ENCODE peak calls at places on chromosome 11, in five cellular contexts. One of them, this sample, is unnamed.

GRCh38 chr11:60905047-60905446 is 1.3 kb downstream of the PRPF19 start:
- DNase-seq in progenitor cell of endocrine pancreas: no peak
- DNase-seq in lower leg skin: no peak
- DNase-seq in OCI-LY7: no peak
- DNase-seq in retinal pigment epithelial cell: no peak
- DNase-seq in this sample: no peak

GRCh38 chr11:116336540-116336939 is 436.2 kb downstream of the BUD13 start:
- DNase-seq in progenitor cell of endocrine pancreas: no peak
- DNase-seq in lower leg skin: no peak
- DNase-seq in OCI-LY7: no peak
- DNase-seq in retinal pigment epithelial cell: no peak
- DNase-seq in this sample: no peak

GRCh38 chr11:122922893-122923292 is 40.3 kb downstream of the JHY start:
- DNase-seq in progenitor cell of endocrine pancreas: no peak
- DNase-seq in lower leg skin: no peak
- DNase-seq in OCI-LY7: no peak
- DNase-seq in retinal pigment epithelial cell: no peak
- DNase-seq in this sample: no peak

GRCh38 chr11:3865388-3866193 is 10.1 kb downstream of the STIM1 start:
- DNase-seq in progenitor cell of endocrine pancreas: no peak
- DNase-seq in lower leg skin: no peak
- DNase-seq in OCI-LY7: peak
- DNase-seq in retinal pigment epithelial cell: no peak
- DNase-seq in this sample: no peak

GRCh38 chr11:1397146-1397861 is 7.6 kb downstream of the BRSK2 start:
- DNase-seq in progenitor cell of endocrine pancreas: no peak
- DNase-seq in lower leg skin: no peak
- DNase-seq in OCI-LY7: no peak
- DNase-seq in retinal pigment epithelial cell: no peak
- DNase-seq in this sample: no peak

GRCh38 chr11:75195164-75195962 is 44.5 kb downstream of the SLCO2B1 start:
- DNase-seq in progenitor cell of endocrine pancreas: no peak
- DNase-seq in lower leg skin: peak
- DNase-seq in OCI-LY7: no peak
- DNase-seq in retinal pigment epithelial cell: no peak
- DNase-seq in this sample: no peak

GRCh38 chr11:97739892-97740782 is 1280.6 kb upstream of the CNTN5 start:
- DNase-seq in progenitor cell of endocrine pancreas: no peak
- DNase-seq in lower leg skin: no peak
- DNase-seq in OCI-LY7: no peak
- DNase-seq in retinal pigment epithelial cell: no peak
- DNase-seq in this sample: no peak

GRCh38 chr11:115990004-115990447 is 485.8 kb upstream of the CADM1 start:
- DNase-seq in progenitor cell of endocrine pancreas: no peak
- DNase-seq in lower leg skin: no peak
- DNase-seq in OCI-LY7: peak
- DNase-seq in retinal pigment epithelial cell: no peak
- DNase-seq in this sample: no peak

GRCh38 chr11:76282786-76283185 is 76.5 kb upstream of the WNT11 start:
- DNase-seq in progenitor cell of endocrine pancreas: no peak
- DNase-seq in lower leg skin: no peak
- DNase-seq in OCI-LY7: no peak
- DNase-seq in retinal pigment epithelial cell: no peak
- DNase-seq in this sample: no peak

GRCh38 chr11:22199243-22199642 is 6.4 kb downstream of the ANO5 start:
- DNase-seq in progenitor cell of endocrine pancreas: no peak
- DNase-seq in lower leg skin: no peak
- DNase-seq in OCI-LY7: no peak
- DNase-seq in retinal pigment epithelial cell: no peak
- DNase-seq in this sample: no peak

GRCh38 chr11:1327064-1327460 is 17.6 kb upstream of the TOLLIP start:
- DNase-seq in progenitor cell of endocrine pancreas: no peak
- DNase-seq in lower leg skin: no peak
- DNase-seq in OCI-LY7: no peak
- DNase-seq in retinal pigment epithelial cell: no peak
- DNase-seq in this sample: peak

GRCh38 chr11:14119357-14119756 is 156.8 kb downstream of the SPON1 start:
- DNase-seq in progenitor cell of endocrine pancreas: no peak
- DNase-seq in lower leg skin: no peak
- DNase-seq in OCI-LY7: peak
- DNase-seq in retinal pigment epithelial cell: no peak
- DNase-seq in this sample: no peak

GRCh38 chr11:28628412-28628811 is 520.2 kb downstream of the METTL15 start:
- DNase-seq in progenitor cell of endocrine pancreas: no peak
- DNase-seq in lower leg skin: no peak
- DNase-seq in OCI-LY7: no peak
- DNase-seq in retinal pigment epithelial cell: no peak
- DNase-seq in this sample: no peak

GRCh38 chr11:134513585-134514120 is 101.6 kb upstream of the B3GAT1 start:
- DNase-seq in progenitor cell of endocrine pancreas: no peak
- DNase-seq in lower leg skin: no peak
- DNase-seq in OCI-LY7: no peak
- DNase-seq in retinal pigment epithelial cell: no peak
- DNase-seq in this sample: no peak

GRCh38 chr11:99934008-99934407 is 753.1 kb upstream of the ARHGAP42 start:
- DNase-seq in progenitor cell of endocrine pancreas: no peak
- DNase-seq in lower leg skin: no peak
- DNase-seq in OCI-LY7: no peak
- DNase-seq in retinal pigment epithelial cell: no peak
- DNase-seq in this sample: no peak

GRCh38 chr11:3836903-3837302 is 3.9 kb downstream of the RHOG start:
- DNase-seq in progenitor cell of endocrine pancreas: no peak
- DNase-seq in lower leg skin: no peak
- DNase-seq in OCI-LY7: peak
- DNase-seq in retinal pigment epithelial cell: no peak
- DNase-seq in this sample: peak

GRCh38 chr11:29310016-29310415 is 706.8 kb downstream of the KCNA4 start:
- DNase-seq in progenitor cell of endocrine pancreas: no peak
- DNase-seq in lower leg skin: no peak
- DNase-seq in OCI-LY7: no peak
- DNase-seq in retinal pigment epithelial cell: peak
- DNase-seq in this sample: no peak

GRCh38 chr11:19978668-19979518 is 181.4 kb downstream of the DBX1 start:
- DNase-seq in progenitor cell of endocrine pancreas: no peak
- DNase-seq in lower leg skin: no peak
- DNase-seq in OCI-LY7: no peak
- DNase-seq in retinal pigment epithelial cell: no peak
- DNase-seq in this sample: no peak

GRCh38 chr11:65541093-65542010 is 16.5 kb downstream of the SCYL1 start:
- DNase-seq in progenitor cell of endocrine pancreas: no peak
- DNase-seq in lower leg skin: no peak
- DNase-seq in OCI-LY7: peak
- DNase-seq in retinal pigment epithelial cell: no peak
- DNase-seq in this sample: no peak

GRCh38 chr11:65539401-65540289 is 14.8 kb downstream of the SCYL1 start:
- DNase-seq in progenitor cell of endocrine pancreas: no peak
- DNase-seq in lower leg skin: no peak
- DNase-seq in OCI-LY7: peak
- DNase-seq in retinal pigment epithelial cell: no peak
- DNase-seq in this sample: no peak

GRCh38 chr11:65538232-65538914 is 13.5 kb downstream of the SCYL1 start:
- DNase-seq in progenitor cell of endocrine pancreas: no peak
- DNase-seq in lower leg skin: no peak
- DNase-seq in OCI-LY7: no peak
- DNase-seq in retinal pigment epithelial cell: no peak
- DNase-seq in this sample: no peak

GRCh38 chr11:65538915-65539374 is 14.1 kb downstream of the SCYL1 start:
- DNase-seq in progenitor cell of endocrine pancreas: no peak
- DNase-seq in lower leg skin: no peak
- DNase-seq in OCI-LY7: no peak
- DNase-seq in retinal pigment epithelial cell: no peak
- DNase-seq in this sample: no peak

DNA sequence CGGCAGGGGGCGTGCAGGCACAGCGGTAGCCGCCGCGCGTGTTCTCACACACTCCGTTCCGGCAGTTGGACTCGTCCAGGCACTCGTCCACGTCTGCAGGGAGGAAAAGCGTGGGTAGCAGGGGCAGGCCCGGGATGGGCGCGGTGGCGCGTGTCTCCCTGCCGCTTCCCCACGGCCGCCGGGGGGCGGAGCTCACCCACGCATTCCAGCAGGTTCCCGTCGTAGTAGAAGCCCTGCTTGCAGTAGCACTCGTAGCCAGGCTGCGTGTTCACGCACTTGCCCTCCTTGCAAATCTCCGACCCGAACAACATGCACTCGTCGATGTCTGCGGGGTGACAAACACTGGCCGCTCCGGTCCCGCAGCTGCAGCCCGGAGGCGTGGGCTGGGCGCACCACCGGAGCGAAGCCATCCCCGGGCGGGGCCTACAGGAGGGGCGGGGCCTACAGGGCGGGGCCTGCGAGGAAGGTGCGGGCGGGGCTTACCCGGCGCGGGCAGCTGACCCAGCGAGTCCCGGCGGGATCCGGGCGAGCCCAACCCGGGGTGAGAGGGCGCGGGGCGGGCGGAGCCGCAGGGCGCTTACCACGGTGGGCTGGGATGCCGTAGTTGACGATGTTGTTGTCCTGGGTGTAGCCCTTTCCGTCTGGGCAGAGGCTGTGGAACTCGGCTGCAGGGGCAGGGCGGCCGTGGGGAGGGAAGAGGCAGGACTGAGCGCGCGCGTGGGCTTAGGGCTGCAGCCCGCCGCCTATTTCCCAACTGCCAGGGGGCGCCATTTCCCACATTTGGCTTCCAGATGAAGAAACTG is 15.6 kb downstream of the SCYL1 start:
- DNase-seq in progenitor cell of endocrine pancreas: peak
- DNase-seq in lower leg skin: peak
- DNase-seq in OCI-LY7: peak
- DNase-seq in retinal pigment epithelial cell: no peak
- DNase-seq in this sample: peak
- TF ChIP-seq CTCF in progenitor cell of endocrine pancreas: peak
- TF ChIP-seq CTCF in lower leg skin: no peak
- TF ChIP-seq CTCF in OCI-LY7: peak
- TF ChIP-seq CTCF in retinal pigment epithelial cell: peak
- TF ChIP-seq CTCF in this sample: peak

GRCh38 chr11:17734418-17734911 is at the start of gene KCNC1:
- DNase-seq in progenitor cell of endocrine pancreas: peak
- DNase-seq in lower leg skin: no peak
- DNase-seq in OCI-LY7: no peak
- DNase-seq in retinal pigment epithelial cell: no peak
- DNase-seq in this sample: no peak
- TF ChIP-seq CTCF in progenitor cell of endocrine pancreas: no peak
- TF ChIP-seq CTCF in lower leg skin: no peak
- TF ChIP-seq CTCF in OCI-LY7: no peak
- TF ChIP-seq CTCF in retinal pigment epithelial cell: no peak
- TF ChIP-seq CTCF in this sample: no peak

GRCh38 chr11:64865286-64866172 is 12.9 kb downstream of the EHD1 start:
- DNase-seq in progenitor cell of endocrine pancreas: no peak
- DNase-seq in lower leg skin: no peak
- DNase-seq in OCI-LY7: peak
- DNase-seq in retinal pigment epithelial cell: no peak
- DNase-seq in this sample: no peak
- TF ChIP-seq CTCF in progenitor cell of endocrine pancreas: no peak
- TF ChIP-seq CTCF in lower leg skin: no peak
- TF ChIP-seq CTCF in OCI-LY7: no peak
- TF ChIP-seq CTCF in retinal pigment epithelial cell: no peak
- TF ChIP-seq CTCF in this sample: no peak

DNA sequence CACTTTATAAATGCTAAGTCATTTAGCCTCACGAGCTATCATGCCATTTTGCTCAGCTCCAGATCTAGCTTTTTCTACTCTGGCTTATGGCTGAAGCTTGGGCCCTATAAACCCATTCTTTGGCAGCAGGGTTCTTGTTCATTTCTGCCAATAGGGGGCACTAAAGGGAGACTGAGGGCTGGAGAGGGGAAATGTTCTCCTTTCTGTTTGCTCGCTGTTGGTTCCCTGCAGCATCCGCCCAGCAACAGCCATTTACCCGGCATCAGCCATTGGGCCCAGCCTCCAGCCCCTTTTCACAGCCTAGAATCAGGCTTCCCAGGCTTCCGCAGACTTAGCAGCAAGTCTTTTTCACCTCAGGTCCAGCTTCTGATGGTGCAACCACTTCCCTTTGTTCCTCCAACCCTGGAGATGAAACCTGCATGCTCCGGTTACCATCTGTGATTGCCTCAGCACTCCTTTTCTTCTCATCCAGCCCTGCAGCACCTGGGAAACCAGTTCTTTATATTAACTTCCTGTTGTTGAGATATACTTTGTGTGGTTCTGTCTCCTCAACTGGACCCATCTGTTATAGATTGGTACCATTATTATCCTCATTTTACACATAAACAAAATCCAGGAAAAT is 4.2 kb upstream of the ME3 start:
- DNase-seq in progenitor cell of endocrine pancreas: no peak
- DNase-seq in lower leg skin: no peak
- DNase-seq in OCI-LY7: peak
- DNase-seq in retinal pigment epithelial cell: no peak
- DNase-seq in this sample: no peak
- TF ChIP-seq CTCF in progenitor cell of endocrine pancreas: peak
- TF ChIP-seq CTCF in lower leg skin: no peak
- TF ChIP-seq CTCF in OCI-LY7: peak
- TF ChIP-seq CTCF in retinal pigment epithelial cell: peak
- TF ChIP-seq CTCF in this sample: no peak

DNA sequence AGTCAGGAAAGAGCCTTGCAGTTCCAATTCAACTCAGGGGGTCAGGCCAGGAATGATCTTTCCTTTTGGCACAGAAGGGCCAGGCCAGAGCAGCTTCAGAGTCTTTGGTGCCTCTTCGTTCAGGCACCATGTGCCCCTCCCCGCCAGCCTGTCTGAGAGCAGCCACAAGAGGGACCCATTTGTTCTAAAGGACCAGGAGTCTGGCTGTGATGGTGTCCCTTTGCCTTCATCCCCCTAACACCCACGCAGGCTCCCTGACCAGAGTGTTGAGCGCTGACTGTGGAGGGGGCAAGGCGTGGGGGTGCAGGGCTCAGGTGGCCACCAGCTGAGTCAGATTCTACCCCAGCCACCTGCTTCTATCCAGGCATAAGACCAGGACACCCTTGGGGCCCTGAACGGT is 156.4 kb downstream of the TTC17 start:
- DNase-seq in progenitor cell of endocrine pancreas: no peak
- DNase-seq in lower leg skin: no peak
- DNase-seq in OCI-LY7: peak
- DNase-seq in retinal pigment epithelial cell: no peak
- DNase-seq in this sample: no peak
- TF ChIP-seq CTCF in progenitor cell of endocrine pancreas: peak
- TF ChIP-seq CTCF in lower leg skin: no peak
- TF ChIP-seq CTCF in OCI-LY7: no peak
- TF ChIP-seq CTCF in retinal pigment epithelial cell: peak
- TF ChIP-seq CTCF in this sample: no peak

DNA sequence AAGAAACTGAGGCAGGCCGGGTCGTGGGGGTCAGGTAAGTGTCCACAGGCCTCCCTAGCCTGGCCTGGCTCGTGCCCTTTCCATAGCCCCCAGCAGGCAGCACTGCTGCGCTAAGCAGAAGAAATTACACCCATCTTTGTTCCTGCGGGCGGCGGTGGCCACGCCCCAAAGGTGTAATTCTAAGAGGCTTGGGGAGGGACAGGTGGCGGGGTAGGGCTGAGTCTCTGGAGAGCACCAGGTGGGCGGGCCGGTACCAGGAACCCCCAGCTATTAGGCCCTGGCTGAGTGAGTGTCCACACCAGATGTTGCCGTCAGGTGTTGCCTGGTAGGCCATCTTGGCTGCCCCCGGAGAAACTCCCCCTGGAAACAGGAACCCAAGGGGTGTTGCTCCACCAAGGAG is 12.3 kb upstream of the ARAP1 start:
- DNase-seq in progenitor cell of endocrine pancreas: no peak
- DNase-seq in lower leg skin: no peak
- DNase-seq in OCI-LY7: no peak
- DNase-seq in retinal pigment epithelial cell: no peak
- DNase-seq in this sample: no peak
- TF ChIP-seq CTCF in progenitor cell of endocrine pancreas: peak
- TF ChIP-seq CTCF in lower leg skin: no peak
- TF ChIP-seq CTCF in OCI-LY7: no peak
- TF ChIP-seq CTCF in retinal pigment epithelial cell: no peak
- TF ChIP-seq CTCF in this sample: no peak

GRCh38 chr11:125883375-125883774 is 4.1 kb upstream of the HYLS1 start:
- DNase-seq in progenitor cell of endocrine pancreas: no peak
- DNase-seq in lower leg skin: no peak
- DNase-seq in OCI-LY7: no peak
- DNase-seq in retinal pigment epithelial cell: no peak
- DNase-seq in this sample: no peak
- TF ChIP-seq CTCF in progenitor cell of endocrine pancreas: no peak
- TF ChIP-seq CTCF in lower leg skin: no peak
- TF ChIP-seq CTCF in OCI-LY7: no peak
- TF ChIP-seq CTCF in retinal pigment epithelial cell: no peak
- TF ChIP-seq CTCF in this sample: no peak